ENCODE peak calls at places on chromosome 19, in eight cellular contexts. R is NCI-H1694; H is stimulated activated CD8-positive, alpha-beta memory T cell treated with anti-CD3 and anti-CD28 coated beads, Interleukin-7, amount 100 ng/mL, for 48 hours; V is ELF-1; N is LHCN-M2; J is endodermal cell; O is left cardiac atrium; Q is cardiac fibroblast. P is an unnamed sample.

GRCh38 chr19:412356-413355 is 3.7 kb upstream of the C2CD4C start:
- DNase-seq in R (no peak), H (no peak), V (peak), N (no peak), J (peak), O (peak), Q (no peak), P (no peak)

GRCh38 chr19:47766670-47767069 is 11.8 kb upstream of the SELENOW start:
- DNase-seq in R (no peak), H (no peak), V (no peak), N (no peak), J (no peak), O (no peak), Q (no peak), P (no peak)

GRCh38 chr19:34171539-34171876 is 796 bp upstream of the LSM14A start:
- DNase-seq in R (no peak), H (peak), V (no peak), N (peak), J (no peak), O (no peak), Q (no peak), P (peak)

GRCh38 chr19:5990289-5990797 is 12.4 kb upstream of the RANBP3 start:
- DNase-seq in R (no peak), H (no peak), V (no peak), N (no peak), J (peak), O (no peak), Q (no peak), P (no peak)

GRCh38 chr19:42420055-42420544 is 7.1 kb downstream of the LIPE start:
- DNase-seq in R (peak), H (peak), V (peak), N (peak), J (peak), O (no peak), Q (peak), P (peak)

GRCh38 chr19:6042776-6043726 is 65.1 kb upstream of the RANBP3 start:
- DNase-seq in R (no peak), H (no peak), V (peak), N (no peak), J (no peak), O (no peak), Q (no peak), P (no peak)

GRCh38 chr19:12969292-12969988 is at the start of gene DAND5:
- DNase-seq in R (peak), H (no peak), V (peak), N (no peak), J (no peak), O (peak), Q (no peak), P (no peak)

GRCh38 chr19:13622727-13623126 is 116.4 kb upstream of the CACNA1A start:
- DNase-seq in R (no peak), H (no peak), V (peak), N (no peak), J (peak), O (no peak), Q (no peak), P (no peak)

GRCh38 chr19:5961969-5962945 is 15.7 kb downstream of the RANBP3 start:
- DNase-seq in R (peak), H (peak), V (no peak), N (peak), J (no peak), O (peak), Q (peak), P (no peak)

GRCh38 chr19:54662730-54663129 is at the start of gene LILRB4:
- DNase-seq in R (no peak), H (no peak), V (no peak), N (no peak), J (no peak), O (peak), Q (no peak), P (no peak)

GRCh38 chr19:39818626-39819097 is 15.3 kb downstream of the DYRK1B start:
- DNase-seq in R (no peak), H (no peak), V (no peak), N (no peak), J (no peak), O (no peak), Q (no peak), P (no peak)

GRCh38 chr19:28966737-28967401 is 246.1 kb downstream of the UQCRFS1 start:
- DNase-seq in R (no peak), H (no peak), V (no peak), N (peak), J (peak), O (no peak), Q (peak), P (peak)

GRCh38 chr19:48806518-48806817 is 4.4 kb downstream of the BCAT2 start:
- DNase-seq in R (no peak), H (no peak), V (peak), N (no peak), J (peak), O (no peak), Q (no peak), P (no peak)

GRCh38 chr19:9348253-9348652 is 14.6 kb upstream of the ZNF177 start:
- DNase-seq in R (no peak), H (no peak), V (no peak), N (no peak), J (no peak), O (no peak), Q (no peak), P (no peak)

GRCh38 chr19:34120846-34121639 is 51.3 kb upstream of the LSM14A start:
- DNase-seq in R (peak), H (peak), V (peak), N (peak), J (peak), O (no peak), Q (peak), P (peak)

GRCh38 chr19:55097864-55098715 is 19.3 kb downstream of the PPP1R12C start:
- DNase-seq in R (no peak), H (no peak), V (no peak), N (no peak), J (no peak), O (no peak), Q (no peak), P (no peak)

GRCh38 chr19:38946229-38947010 is 15.7 kb downstream of the MRPS12 start:
- DNase-seq in R (no peak), H (no peak), V (no peak), N (no peak), J (no peak), O (no peak), Q (no peak), P (no peak)

GRCh38 chr19:31110331-31110730 is 238.9 kb downstream of the TSHZ3 start:
- DNase-seq in R (no peak), H (peak), V (no peak), N (peak), J (peak), O (peak), Q (peak), P (peak)

GRCh38 chr19:35901854-35902661 is at the start of gene HCST:
- DNase-seq in R (no peak), H (peak), V (no peak), N (no peak), J (no peak), O (no peak), Q (no peak), P (peak)

GRCh38 chr19:48685583-48685982 is 10.2 kb upstream of the FUT2 start:
- DNase-seq in R (no peak), H (no peak), V (no peak), N (no peak), J (no peak), O (no peak), Q (no peak), P (no peak)

GRCh38 chr19:50796634-50797428 is 6.6 kb downstream of the ACP4 start:
- DNase-seq in R (no peak), H (no peak), V (no peak), N (no peak), J (no peak), O (no peak), Q (no peak), P (no peak)

GRCh38 chr19:49875801-49876421 is 1.2 kb downstream of the AKT1S1 start:
- DNase-seq in R (no peak), H (no peak), V (peak), N (no peak), J (peak), O (peak), Q (peak), P (peak)

GRCh38 chr19:12932392-12933286 is 872 bp downstream of the FARSA start:
- DNase-seq in R (no peak), H (no peak), V (no peak), N (no peak), J (no peak), O (no peak), Q (no peak), P (no peak)

GRCh38 chr19:12872941-12873890 is 8.0 kb downstream of the DNASE2 start:
- DNase-seq in R (peak), H (peak), V (peak), N (peak), J (peak), O (peak), Q (peak), P (peak)

GRCh38 chr19:15038304-15038703 is 11.0 kb upstream of the CASP14 start:
- DNase-seq in R (no peak), H (no peak), V (no peak), N (peak), J (no peak), O (no peak), Q (no peak), P (no peak)

GRCh38 chr19:38596057-38596981 is 21.4 kb downstream of the MAP4K1 start:
- DNase-seq in R (no peak), H (no peak), V (peak), N (no peak), J (peak), O (peak), Q (no peak), P (no peak)

GRCh38 chr19:15144046-15144646 is 36.9 kb downstream of the SYDE1 start:
- DNase-seq in R (no peak), H (no peak), V (no peak), N (no peak), J (peak), O (no peak), Q (no peak), P (no peak)

GRCh38 chr19:43476606-43477005 is 11.2 kb upstream of the LYPD3 start:
- DNase-seq in R (no peak), H (no peak), V (no peak), N (peak), J (no peak), O (no peak), Q (peak), P (peak)

GRCh38 chr19:34274827-34275625 is 20.7 kb downstream of the GARRE1 start:
- DNase-seq in R (no peak), H (no peak), V (no peak), N (peak), J (no peak), O (no peak), Q (peak), P (peak)

GRCh38 chr19:52734340-52734892 is 428 bp downstream of the ZNF611 start:
- DNase-seq in R (no peak), H (no peak), V (peak), N (peak), J (peak), O (peak), Q (peak), P (peak)

GRCh38 chr19:29596080-29596479 is 10.0 kb upstream of the POP4 start:
- DNase-seq in R (no peak), H (no peak), V (peak), N (no peak), J (no peak), O (no peak), Q (no peak), P (no peak)

GRCh38 chr19:39915101-39915847 is 19.2 kb downstream of the FCGBP start:
- DNase-seq in R (no peak), H (no peak), V (no peak), N (no peak), J (peak), O (no peak), Q (no peak), P (no peak)

GRCh38 chr19:10946964-10947657 is 13.7 kb upstream of the SMARCA4 start:
- DNase-seq in R (no peak), H (no peak), V (no peak), N (no peak), J (no peak), O (no peak), Q (peak), P (peak)

GRCh38 chr19:1237754-1238372 is at the start of gene CBARP:
- DNase-seq in R (no peak), H (no peak), V (no peak), N (no peak), J (peak), O (peak), Q (peak), P (no peak)

GRCh38 chr19:518292-519231 is 11.3 kb downstream of the TPGS1 start:
- DNase-seq in R (no peak), H (peak), V (peak), N (no peak), J (peak), O (peak), Q (peak), P (peak)

GRCh38 chr19:20470345-20471119 is 95.0 kb downstream of the ZNF737 start:
- DNase-seq in R (no peak), H (no peak), V (no peak), N (no peak), J (no peak), O (no peak), Q (peak), P (no peak)

GRCh38 chr19:17348700-17349099 is 11.3 kb downstream of the GTPBP3 start:
- DNase-seq in R (no peak), H (no peak), V (peak), N (peak), J (peak), O (peak), Q (peak), P (peak)

GRCh38 chr19:45814851-45815481 is at the start of gene RSPH6A:
- DNase-seq in R (no peak), H (no peak), V (no peak), N (no peak), J (peak), O (no peak), Q (no peak), P (no peak)

GRCh38 chr19:2246801-2247361 is 2.2 kb upstream of the AMH start:
- DNase-seq in R (no peak), H (no peak), V (no peak), N (peak), J (no peak), O (peak), Q (peak), P (peak)

P was measured in fibroblast of the aortic adventitia.